ENCODE peak calls at places on chromosomes 1 and 21, in six cellular contexts. One of them, this sample, is unnamed.

GRCh38 chr21:36424592-36424991 is 39.4 kb downstream of the CHAF1B start:
- DNase-seq in NCI-H1105: no peak
- DNase-seq in substantia nigra: no peak
- DNase-seq in NCI-H2081: no peak
- DNase-seq in activated naive CD4-positive, alpha-beta T cell treated with Interleukin-2 at 50 U/mL for 16 hours: no peak
- DNase-seq in stimulated activated CD4-positive, alpha-beta T cell treated with anti-CD3 and anti-CD28 coated beads, Interleukin-4, amount 100 ng/mL, for 4 hours: no peak
- DNase-seq in this sample: no peak

GRCh38 chr1:30724175-30724574 is 790 bp upstream of the MATN1 start:
- DNase-seq in NCI-H1105: no peak
- DNase-seq in NCI-H2081: no peak
- DNase-seq in stimulated activated CD4-positive, alpha-beta T cell treated with anti-CD3 and anti-CD28 coated beads, Interleukin-4, amount 100 ng/mL, for 4 hours: no peak
- DNase-seq in substantia nigra: no peak
- DNase-seq in activated naive CD4-positive, alpha-beta T cell treated with Interleukin-2 at 50 U/mL for 16 hours: no peak
- DNase-seq in this sample: no peak

GRCh38 chr1:183568176-183569041 is 21.9 kb downstream of the NCF2 start:
- DNase-seq in stimulated activated CD4-positive, alpha-beta T cell treated with anti-CD3 and anti-CD28 coated beads, Interleukin-4, amount 100 ng/mL, for 4 hours: no peak
- DNase-seq in activated naive CD4-positive, alpha-beta T cell treated with Interleukin-2 at 50 U/mL for 16 hours: no peak
- DNase-seq in substantia nigra: no peak
- DNase-seq in NCI-H1105: no peak
- DNase-seq in NCI-H2081: no peak
- DNase-seq in this sample: no peak

GRCh38 chr1:1573843-1574720 is 581 bp downstream of the SSU72 start:
- DNase-seq in activated naive CD4-positive, alpha-beta T cell treated with Interleukin-2 at 50 U/mL for 16 hours: peak
- DNase-seq in NCI-H2081: peak
- DNase-seq in NCI-H1105: peak
- DNase-seq in stimulated activated CD4-positive, alpha-beta T cell treated with anti-CD3 and anti-CD28 coated beads, Interleukin-4, amount 100 ng/mL, for 4 hours: no peak
- DNase-seq in substantia nigra: peak
- DNase-seq in this sample: no peak

GRCh38 chr1:82153282-82153630 is 352.5 kb downstream of the ADGRL2 start:
- DNase-seq in stimulated activated CD4-positive, alpha-beta T cell treated with anti-CD3 and anti-CD28 coated beads, Interleukin-4, amount 100 ng/mL, for 4 hours: no peak
- DNase-seq in NCI-H1105: no peak
- DNase-seq in activated naive CD4-positive, alpha-beta T cell treated with Interleukin-2 at 50 U/mL for 16 hours: no peak
- DNase-seq in substantia nigra: no peak
- DNase-seq in NCI-H2081: no peak
- DNase-seq in this sample: no peak

GRCh38 chr1:91670781-91671180 is 170.1 kb downstream of the CDC7 start:
- DNase-seq in stimulated activated CD4-positive, alpha-beta T cell treated with anti-CD3 and anti-CD28 coated beads, Interleukin-4, amount 100 ng/mL, for 4 hours: no peak
- DNase-seq in NCI-H2081: no peak
- DNase-seq in NCI-H1105: no peak
- DNase-seq in substantia nigra: no peak
- DNase-seq in activated naive CD4-positive, alpha-beta T cell treated with Interleukin-2 at 50 U/mL for 16 hours: no peak
- DNase-seq in this sample: no peak

GRCh38 chr1:88973520-88974137 is 18.8 kb downstream of the KYAT3 start:
- DNase-seq in substantia nigra: no peak
- DNase-seq in NCI-H2081: peak
- DNase-seq in stimulated activated CD4-positive, alpha-beta T cell treated with anti-CD3 and anti-CD28 coated beads, Interleukin-4, amount 100 ng/mL, for 4 hours: no peak
- DNase-seq in activated naive CD4-positive, alpha-beta T cell treated with Interleukin-2 at 50 U/mL for 16 hours: no peak
- DNase-seq in NCI-H1105: peak
- DNase-seq in this sample: no peak

GRCh38 chr1:99979071-99979470 is 9.3 kb downstream of the SLC35A3 start:
- DNase-seq in stimulated activated CD4-positive, alpha-beta T cell treated with anti-CD3 and anti-CD28 coated beads, Interleukin-4, amount 100 ng/mL, for 4 hours: no peak
- DNase-seq in substantia nigra: no peak
- DNase-seq in activated naive CD4-positive, alpha-beta T cell treated with Interleukin-2 at 50 U/mL for 16 hours: no peak
- DNase-seq in NCI-H1105: no peak
- DNase-seq in NCI-H2081: no peak
- DNase-seq in this sample: no peak

GRCh38 chr1:109274533-109275476 is 8.1 kb downstream of the PSRC1 start:
- DNase-seq in activated naive CD4-positive, alpha-beta T cell treated with Interleukin-2 at 50 U/mL for 16 hours: no peak
- DNase-seq in substantia nigra: no peak
- DNase-seq in NCI-H2081: peak
- DNase-seq in NCI-H1105: no peak
- DNase-seq in stimulated activated CD4-positive, alpha-beta T cell treated with anti-CD3 and anti-CD28 coated beads, Interleukin-4, amount 100 ng/mL, for 4 hours: no peak
- DNase-seq in this sample: no peak

GRCh38 chr1:67211589-67212563 is 45.6 kb downstream of the IL23R start:
- DNase-seq in NCI-H2081: no peak
- DNase-seq in stimulated activated CD4-positive, alpha-beta T cell treated with anti-CD3 and anti-CD28 coated beads, Interleukin-4, amount 100 ng/mL, for 4 hours: peak
- DNase-seq in NCI-H1105: peak
- DNase-seq in substantia nigra: no peak
- DNase-seq in activated naive CD4-positive, alpha-beta T cell treated with Interleukin-2 at 50 U/mL for 16 hours: peak
- DNase-seq in this sample: no peak

GRCh38 chr1:3533051-3534048 is 78.0 kb downstream of the MEGF6 start:
- DNase-seq in stimulated activated CD4-positive, alpha-beta T cell treated with anti-CD3 and anti-CD28 coated beads, Interleukin-4, amount 100 ng/mL, for 4 hours: no peak
- DNase-seq in NCI-H2081: no peak
- DNase-seq in substantia nigra: no peak
- DNase-seq in NCI-H1105: no peak
- DNase-seq in activated naive CD4-positive, alpha-beta T cell treated with Interleukin-2 at 50 U/mL for 16 hours: no peak
- DNase-seq in this sample: no peak

GRCh38 chr1:221868894-221869293 is 127.0 kb upstream of the DUSP10 start:
- DNase-seq in substantia nigra: no peak
- DNase-seq in stimulated activated CD4-positive, alpha-beta T cell treated with anti-CD3 and anti-CD28 coated beads, Interleukin-4, amount 100 ng/mL, for 4 hours: no peak
- DNase-seq in NCI-H1105: no peak
- DNase-seq in NCI-H2081: no peak
- DNase-seq in activated naive CD4-positive, alpha-beta T cell treated with Interleukin-2 at 50 U/mL for 16 hours: no peak
- DNase-seq in this sample: peak

GRCh38 chr1:76782777-76783176 is 84.5 kb upstream of the ST6GALNAC5 start:
- DNase-seq in activated naive CD4-positive, alpha-beta T cell treated with Interleukin-2 at 50 U/mL for 16 hours: no peak
- DNase-seq in substantia nigra: no peak
- DNase-seq in NCI-H2081: no peak
- DNase-seq in stimulated activated CD4-positive, alpha-beta T cell treated with anti-CD3 and anti-CD28 coated beads, Interleukin-4, amount 100 ng/mL, for 4 hours: no peak
- DNase-seq in NCI-H1105: no peak
- DNase-seq in this sample: no peak

GRCh38 chr1:31762726-31763670 is 1.1 kb downstream of the ADGRB2 start:
- DNase-seq in NCI-H1105: peak
- DNase-seq in stimulated activated CD4-positive, alpha-beta T cell treated with anti-CD3 and anti-CD28 coated beads, Interleukin-4, amount 100 ng/mL, for 4 hours: peak
- DNase-seq in activated naive CD4-positive, alpha-beta T cell treated with Interleukin-2 at 50 U/mL for 16 hours: peak
- DNase-seq in substantia nigra: peak
- DNase-seq in NCI-H2081: peak
- DNase-seq in this sample: no peak

GRCh38 chr1:106910798-106911197 is 145.7 kb upstream of the PRMT6 start:
- DNase-seq in NCI-H2081: no peak
- DNase-seq in activated naive CD4-positive, alpha-beta T cell treated with Interleukin-2 at 50 U/mL for 16 hours: no peak
- DNase-seq in stimulated activated CD4-positive, alpha-beta T cell treated with anti-CD3 and anti-CD28 coated beads, Interleukin-4, amount 100 ng/mL, for 4 hours: no peak
- DNase-seq in substantia nigra: no peak
- DNase-seq in NCI-H1105: no peak
- DNase-seq in this sample: no peak

GRCh38 chr21:45612096-45613019 is 31.2 kb upstream of the PCBP3 start:
- DNase-seq in NCI-H1105: no peak
- DNase-seq in activated naive CD4-positive, alpha-beta T cell treated with Interleukin-2 at 50 U/mL for 16 hours: no peak
- DNase-seq in substantia nigra: no peak
- DNase-seq in stimulated activated CD4-positive, alpha-beta T cell treated with anti-CD3 and anti-CD28 coated beads, Interleukin-4, amount 100 ng/mL, for 4 hours: no peak
- DNase-seq in NCI-H2081: no peak
- DNase-seq in this sample: peak

GRCh38 chr1:20483833-20484525 is 2.0 kb downstream of the CAMK2N1 start:
- DNase-seq in substantia nigra: peak
- DNase-seq in activated naive CD4-positive, alpha-beta T cell treated with Interleukin-2 at 50 U/mL for 16 hours: no peak
- DNase-seq in stimulated activated CD4-positive, alpha-beta T cell treated with anti-CD3 and anti-CD28 coated beads, Interleukin-4, amount 100 ng/mL, for 4 hours: no peak
- DNase-seq in NCI-H1105: peak
- DNase-seq in NCI-H2081: no peak
- DNase-seq in this sample: no peak

GRCh38 chr1:104760017-104760416 is 1010.3 kb downstream of the AMY1C start:
- DNase-seq in NCI-H2081: no peak
- DNase-seq in substantia nigra: no peak
- DNase-seq in activated naive CD4-positive, alpha-beta T cell treated with Interleukin-2 at 50 U/mL for 16 hours: no peak
- DNase-seq in stimulated activated CD4-positive, alpha-beta T cell treated with anti-CD3 and anti-CD28 coated beads, Interleukin-4, amount 100 ng/mL, for 4 hours: no peak
- DNase-seq in NCI-H1105: no peak
- DNase-seq in this sample: no peak

GRCh38 chr1:170182442-170182841 is 36.7 kb downstream of the NTMT2 start:
- DNase-seq in NCI-H1105: no peak
- DNase-seq in NCI-H2081: no peak
- DNase-seq in stimulated activated CD4-positive, alpha-beta T cell treated with anti-CD3 and anti-CD28 coated beads, Interleukin-4, amount 100 ng/mL, for 4 hours: no peak
- DNase-seq in activated naive CD4-positive, alpha-beta T cell treated with Interleukin-2 at 50 U/mL for 16 hours: no peak
- DNase-seq in substantia nigra: no peak
- DNase-seq in this sample: no peak

GRCh38 chr1:229127301-229127700 is 143.6 kb upstream of the RAB4A start:
- DNase-seq in activated naive CD4-positive, alpha-beta T cell treated with Interleukin-2 at 50 U/mL for 16 hours: peak
- DNase-seq in stimulated activated CD4-positive, alpha-beta T cell treated with anti-CD3 and anti-CD28 coated beads, Interleukin-4, amount 100 ng/mL, for 4 hours: no peak
- DNase-seq in NCI-H1105: no peak
- DNase-seq in substantia nigra: no peak
- DNase-seq in NCI-H2081: no peak
- DNase-seq in this sample: no peak

GRCh38 chr1:28392027-28392652 is 22.6 kb downstream of the PHACTR4 start:
- DNase-seq in NCI-H1105: no peak
- DNase-seq in NCI-H2081: no peak
- DNase-seq in activated naive CD4-positive, alpha-beta T cell treated with Interleukin-2 at 50 U/mL for 16 hours: no peak
- DNase-seq in substantia nigra: no peak
- DNase-seq in stimulated activated CD4-positive, alpha-beta T cell treated with anti-CD3 and anti-CD28 coated beads, Interleukin-4, amount 100 ng/mL, for 4 hours: no peak
- DNase-seq in this sample: no peak